ENCODE peak calls at places on chromosomes 6 and 20, in nine cellular contexts. C is mesenchymal stem cell; I is adrenal gland; G is H7; U is upper lobe of right lung; N is astrocyte; V is fibroblast of lung; S is tibial artery; M is CD4-positive, alpha-beta memory T cell. R is an unnamed sample.

GRCh38 chr6:149271348-149272340 is 45.9 kb upstream of the TAB2 start:
- DNase-seq in C (peak; percentile 35), I (no peak), G (no peak), U (no peak), N (peak; percentile 60), V (no peak), S (peak; percentile 28), M (peak; percentile 21), R (no peak)

GRCh38 chr6:140345935-140346334 is 971.5 kb upstream of the CITED2 start:
- DNase-seq in C (no peak), I (no peak), G (no peak), U (no peak), N (no peak), V (no peak), S (no peak), M (no peak), R (no peak)

GRCh38 chr6:112204350-112204706 is 50.0 kb downstream of the LAMA4 start:
- DNase-seq in C (no peak), I (no peak), G (no peak), U (no peak), N (no peak), V (no peak), S (no peak), M (no peak), R (no peak)

GRCh38 chr6:12813321-12813720 is 96.8 kb downstream of the PHACTR1 start:
- DNase-seq in C (no peak), I (no peak), G (no peak), U (no peak), N (peak; percentile 85), V (no peak), S (no peak), M (no peak), R (no peak)

GRCh38 chr20:53654932-53655674 is 61.5 kb upstream of the ZNF217 start:
- DNase-seq in C (peak; percentile 21), I (peak; percentile 34), G (no peak), U (no peak), N (no peak), V (no peak), S (no peak), M (no peak), R (no peak)

GRCh38 chr20:38997622-38998021 is 35.5 kb downstream of the DHX35 start:
- DNase-seq in C (no peak), I (no peak), G (no peak), U (no peak), N (peak; percentile 55), V (no peak), S (no peak), M (peak; percentile 5), R (no peak)

GRCh38 chr20:33832113-33832853 is 21.1 kb downstream of the CHMP4B start:
- DNase-seq in C (no peak), I (peak; percentile 40), G (no peak), U (no peak), N (peak; percentile 38), V (no peak), S (no peak), M (no peak), R (no peak)

GRCh38 chr20:48339147-48339985 is 488.4 kb downstream of the PREX1 start:
- DNase-seq in C (peak; percentile 22), I (peak; percentile 62), G (no peak), U (no peak), N (peak; percentile 94), V (peak; percentile 71), S (no peak), M (no peak), R (peak; percentile 80)

GRCh38 chr6:56091159-56091869 is 156.1 kb downstream of the COL21A1 start:
- DNase-seq in C (peak; percentile 89), I (no peak), G (no peak), U (no peak), N (peak; percentile 95), V (peak; percentile 91), S (no peak), M (no peak), R (no peak)

GRCh38 chr20:12394786-12395185 is 477.1 kb downstream of the BTBD3 start:
- DNase-seq in C (no peak), I (no peak), G (peak; percentile 3), U (no peak), N (no peak), V (no peak), S (no peak), M (no peak), R (no peak)

GRCh38 chr6:141326426-141326825 is 806.3 kb upstream of the GJE1 start:
- DNase-seq in C (peak; percentile 98), I (no peak), G (no peak), U (no peak), N (peak; percentile 100), V (peak; percentile 99), S (peak; percentile 45), M (peak; percentile 26), R (no peak)

GRCh38 chr6:123321020-123321419 is 315.7 kb downstream of the TRDN start:
- DNase-seq in C (no peak), I (no peak), G (no peak), U (no peak), N (no peak), V (no peak), S (no peak), M (no peak), R (no peak)

GRCh38 chr6:51813904-51814303 is 273.5 kb downstream of the PKHD1 start:
- DNase-seq in C (no peak), I (no peak), G (no peak), U (no peak), N (no peak), V (no peak), S (no peak), M (no peak), R (no peak)

GRCh38 chr6:85089255-85089654 is 324.9 kb upstream of the TBX18 start:
- DNase-seq in C (no peak), I (no peak), G (no peak), U (no peak), N (no peak), V (no peak), S (no peak), M (no peak), R (no peak)

GRCh38 chr20:63264519-63264918 is 8.1 kb upstream of the ARFGAP1 start:
- DNase-seq in C (no peak), I (no peak), G (no peak), U (no peak), N (no peak), V (no peak), S (no peak), M (no peak), R (no peak)

GRCh38 chr20:63655249-63655648 is 2.0 kb upstream of the STMN3 start:
- DNase-seq in C (no peak), I (no peak), G (no peak), U (no peak), N (no peak), V (no peak), S (no peak), M (no peak), R (no peak)

GRCh38 chr20:31861346-31862156 is 8.8 kb downstream of the DUSP15 start:
- DNase-seq in C (peak; percentile 66), I (peak; percentile 51), G (peak; percentile 100), U (peak; percentile 85), N (no peak), V (peak; percentile 39), S (no peak), M (peak; percentile 56), R (no peak)

GRCh38 chr6:139374357-139375238 is at the start of gene CITED2:
- DNase-seq in C (peak; percentile 97), I (peak; percentile 96), G (peak; percentile 89), U (peak; percentile 95), N (peak; percentile 88), V (peak; percentile 98), S (peak; percentile 94), M (peak; percentile 97), R (peak; percentile 98)

GRCh38 chr6:32147401-32148132 is 4.2 kb downstream of the PRRT1 start:
- DNase-seq in C (no peak), I (no peak), G (no peak), U (no peak), N (no peak), V (no peak), S (no peak), M (no peak), R (no peak)

GRCh38 chr20:61734733-61735502 is 330.8 kb downstream of the TAF4 start:
- DNase-seq in C (no peak), I (no peak), G (no peak), U (no peak), N (no peak), V (no peak), S (no peak), M (no peak), R (no peak)
- H3K27me3 ChIP-seq in C (peaks cover 39% of the 10 kb centered on the region), I (no peaks in the 10 kb centered on the region), G (no peaks in the 10 kb centered on the region), U (no peaks in the 10 kb centered on the region), N (no peaks in the 10 kb centered on the region), V (peaks cover 14% of the 10 kb centered on the region), S (peaks cover 64% of the 10 kb centered on the region), M (no peaks in the 10 kb centered on the region), R (peaks cover 3% of the 10 kb centered on the region)

DNA sequence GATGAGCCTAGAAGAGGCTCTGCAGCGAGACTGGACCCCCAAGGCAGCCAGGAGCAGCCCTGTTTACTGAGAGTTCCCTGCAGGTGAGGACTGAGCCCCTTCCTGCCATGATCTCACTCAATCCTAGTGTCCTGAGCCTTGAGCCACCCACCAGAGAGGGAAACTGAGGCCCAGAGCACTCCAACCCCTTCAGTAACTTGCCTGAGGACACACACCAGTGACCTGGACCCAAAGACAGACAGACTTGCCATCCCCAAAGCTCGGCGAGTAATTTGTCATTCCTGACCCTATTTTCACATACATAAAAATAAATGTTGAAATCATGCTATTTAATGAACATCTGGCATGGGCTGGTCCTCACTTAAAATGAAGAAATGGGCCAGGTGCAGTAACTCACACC is 16.7 kb downstream of the BMP7 start:
- DNase-seq in C (no peak), I (no peak), G (no peak), U (no peak), N (no peak), V (no peak), S (no peak), M (no peak), R (no peak)
- H3K27me3 ChIP-seq in C (peaks cover 58% of the 10 kb centered on the region), I (peaks cover 6% of the 10 kb centered on the region), G (no peaks in the 10 kb centered on the region), U (peaks cover 6% of the 10 kb centered on the region), N (peaks cover 7% of the 10 kb centered on the region), V (no peaks in the 10 kb centered on the region), S (peaks cover 40% of the 10 kb centered on the region), M (no peaks in the 10 kb centered on the region), R (peaks cover 4% of the 10 kb centered on the region)

DNA sequence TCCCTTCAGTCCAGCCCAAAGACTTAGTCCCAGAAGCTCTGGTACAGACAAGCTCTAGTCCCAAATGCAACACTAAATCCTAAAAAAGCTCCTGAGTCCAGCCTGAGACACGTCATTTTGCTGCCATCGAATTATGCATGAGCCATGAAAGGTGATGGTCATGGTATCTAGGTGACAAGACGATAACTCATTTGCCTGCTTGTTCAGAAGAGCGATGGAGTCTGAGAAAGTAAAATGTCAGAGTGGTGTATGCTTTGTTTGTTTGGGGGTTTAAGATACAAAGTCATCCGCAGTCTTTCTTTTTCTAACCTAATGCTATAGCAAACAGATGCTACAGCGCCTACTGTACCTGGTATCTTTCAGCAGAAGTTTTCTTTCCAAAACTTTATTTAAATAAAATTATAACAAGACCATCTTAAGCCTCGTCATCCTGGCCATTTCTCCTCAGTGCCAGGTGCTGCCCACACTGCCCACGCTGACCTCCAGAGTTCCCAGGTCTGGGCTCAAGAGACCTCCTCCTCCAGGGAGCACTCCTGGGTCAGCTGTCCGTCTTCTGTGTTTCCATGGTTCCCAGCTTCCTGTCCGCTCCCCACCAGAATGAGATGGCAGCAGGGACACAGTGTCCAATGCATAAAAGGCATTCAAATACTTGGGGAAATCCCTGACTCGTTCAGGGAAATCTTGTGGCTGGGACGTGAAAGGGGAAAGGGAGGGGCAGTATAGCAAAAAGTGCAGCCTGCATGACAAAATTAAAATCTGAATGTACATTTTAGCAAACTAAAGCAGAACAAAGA is 54.5 kb downstream of the SLC23A2 start:
- DNase-seq in C (no peak), I (no peak), G (no peak), U (no peak), N (no peak), V (no peak), S (peak; percentile 30), M (no peak), R (no peak)
- H3K27me3 ChIP-seq in C (no peaks in the 10 kb centered on the region), I (no peaks in the 10 kb centered on the region), G (no peaks in the 10 kb centered on the region), U (no peaks in the 10 kb centered on the region), N (no peaks in the 10 kb centered on the region), V (no peaks in the 10 kb centered on the region), S (no peaks in the 10 kb centered on the region), M (no peaks in the 10 kb centered on the region), R (no peaks in the 10 kb centered on the region)

GRCh38 chr6:28553986-28554881 is 28.6 kb downstream of the GPX5 start:
- DNase-seq in C (no peak), I (peak; percentile 20), G (no peak), U (no peak), N (no peak), V (peak; percentile 3), S (no peak), M (no peak), R (no peak)
- H3K27me3 ChIP-seq in C (peaks cover 31% of the 10 kb centered on the region), I (no peaks in the 10 kb centered on the region), G (peaks cover 38% of the 10 kb centered on the region), U (peaks cover 10% of the 10 kb centered on the region), N (peaks cover 16% of the 10 kb centered on the region), V (no peaks in the 10 kb centered on the region), S (peaks cover 13% of the 10 kb centered on the region), M (peaks cover 8% of the 10 kb centered on the region), R (no peaks in the 10 kb centered on the region)